ENCODE peak calls at places on chromosomes 4 and X, in five cellular contexts. L is HTR-8/SVneo; P is A172; A is activated T-helper 1 cell treated with anti-CD3 and anti-CD28 coated beads, Interleukin-12 subunit alpha, Interleukin-12 subunit beta, Interleukin-2, Interleukin-4 antibody, amounts not matched to agents 30 ng/mL and 10 ng/mL and 1 ng/mL, durations not matched to agents 14 hours and 24 hours and 36 hours; C is RPMI7951. N is an unnamed sample.

GRCh38 chr4:128844931-128845330 is 35.4 kb downstream of the JADE1 start:
- DNase-seq in L (no peak), P (no peak), A (no peak), C (no peak), N (no peak)

GRCh38 chrX:41677661-41678060 is 11.1 kb upstream of the GPR34 start:
- DNase-seq in L (no peak), P (no peak), A (no peak), C (no peak), N (no peak)

GRCh38 chr4:112511294-112512118 is 4.5 kb downstream of the NEUROG2 start:
- DNase-seq in L (no peak), P (no peak), A (no peak), C (no peak), N (no peak)

GRCh38 chr4:15336410-15337184 is 91.2 kb upstream of the C1QTNF7 start:
- DNase-seq in L (peak), P (peak), A (no peak), C (peak), N (peak)

GRCh38 chrX:48826135-48826875 is at the start of gene ERAS:
- DNase-seq in L (no peak), P (no peak), A (no peak), C (no peak), N (no peak)

GRCh38 chrX:153554519-153555167 is 37.2 kb downstream of the ATP2B3 start:
- DNase-seq in L (peak), P (peak), A (peak), C (peak), N (peak)

GRCh38 chr4:5812506-5813229 is 80.2 kb downstream of the CRMP1 start:
- DNase-seq in L (peak), P (peak), A (peak), C (peak), N (peak)

GRCh38 chr4:123398151-123398802 is 1.7 kb downstream of the SPRY1 start:
- DNase-seq in L (no peak), P (no peak), A (peak), C (peak), N (peak)

GRCh38 chrX:81195712-81196111 is 6.0 kb downstream of the HMGN5 start:
- DNase-seq in L (no peak), P (peak), A (peak), C (peak), N (no peak)

GRCh38 chrX:15277594-15277993 is 7.7 kb upstream of the ASB9 start:
- DNase-seq in L (no peak), P (no peak), A (no peak), C (no peak), N (no peak)

GRCh38 chrX:38986586-38986985 is 185.3 kb downstream of the MID1IP1 start:
- DNase-seq in L (no peak), P (no peak), A (no peak), C (no peak), N (no peak)

GRCh38 chrX:93673056-93673868 is at the start of gene NAP1L3:
- DNase-seq in L (peak), P (peak), A (peak), C (peak), N (peak)

GRCh38 chrX:132664273-132664672 is 175.4 kb upstream of the MBNL3 start:
- DNase-seq in L (no peak), P (no peak), A (no peak), C (no peak), N (no peak)

GRCh38 chrX:107825698-107826285 is at the start of gene MID2:
- DNase-seq in L (peak), P (peak), A (peak), C (peak), N (peak)

GRCh38 chrX:81377329-81377728 is 175.4 kb downstream of the SH3BGRL start:
- DNase-seq in L (no peak), P (no peak), A (no peak), C (peak), N (peak)

GRCh38 chr4:1291091-1291490 is 1.4 kb downstream of the MAEA start:
- DNase-seq in L (no peak), P (no peak), A (no peak), C (no peak), N (no peak)

GRCh38 chrX:41133551-41133950 is 48.3 kb downstream of the USP9X start:
- DNase-seq in L (no peak), P (no peak), A (no peak), C (no peak), N (no peak)

GRCh38 chrX:13376857-13377441 is 57.1 kb upstream of the ATXN3L start:
- DNase-seq in L (no peak), P (peak), A (no peak), C (peak), N (peak)

GRCh38 chrX:115364625-115365024 is 75.1 kb downstream of the LUZP4 start:
- DNase-seq in L (no peak), P (no peak), A (no peak), C (no peak), N (no peak)

GRCh38 chr4:88177981-88178632 is 19.7 kb upstream of the ABCG2 start:
- DNase-seq in L (peak), P (peak), A (no peak), C (peak), N (peak)

GRCh38 chr4:117093581-117093980 is 8.2 kb upstream of the TRAM1L1 start:
- DNase-seq in L (peak), P (peak), A (no peak), C (no peak), N (no peak)

GRCh38 chr4:145912391-145912790 is 26.2 kb downstream of the ZNF827 start:
- DNase-seq in L (no peak), P (no peak), A (no peak), C (no peak), N (no peak)

GRCh38 chr4:632926-633325 is 7.6 kb downstream of the PDE6B start:
- DNase-seq in L (no peak), P (no peak), A (no peak), C (no peak), N (no peak)

GRCh38 chr4:9916346-9916745 is 105.0 kb downstream of the SLC2A9 start:
- DNase-seq in L (no peak), P (no peak), A (no peak), C (no peak), N (no peak)

GRCh38 chrX:104166735-104167436 is 633 bp downstream of the FAM199X start:
- DNase-seq in L (no peak), P (peak), A (no peak), C (no peak), N (peak)

GRCh38 chrX:57282568-57282967 is 3.9 kb upstream of the FAAH2 start:
- DNase-seq in L (no peak), P (no peak), A (no peak), C (peak), N (no peak)

GRCh38 chrX:49987651-49988050 is 65.3 kb downstream of the CLCN5 start:
- DNase-seq in L (no peak), P (no peak), A (no peak), C (no peak), N (no peak)

GRCh38 chr4:40502936-40503335 is 126.7 kb downstream of the RBM47 start:
- DNase-seq in L (no peak), P (no peak), A (no peak), C (peak), N (no peak)

GRCh38 chr4:169397762-169398161 is 127.0 kb upstream of the SH3RF1 start:
- DNase-seq in L (no peak), P (peak), A (no peak), C (peak), N (no peak)

GRCh38 chr4:14379148-14379547 is 623.1 kb upstream of the CPEB2 start:
- DNase-seq in L (no peak), P (peak), A (no peak), C (peak), N (no peak)

GRCh38 chrX:96906741-96907140 is 23.0 kb downstream of the RPA4 start:
- DNase-seq in L (no peak), P (peak), A (no peak), C (peak), N (no peak)

GRCh38 chrX:17706676-17707075 is 30.6 kb upstream of the SCML1 start:
- DNase-seq in L (peak), P (peak), A (no peak), C (peak), N (peak)

GRCh38 chr4:139015948-139016451 is 419 bp downstream of the NOCT start:
- DNase-seq in L (no peak), P (no peak), A (no peak), C (peak), N (peak)

GRCh38 chrX:119984652-119985051 is 41.1 kb upstream of the NKAP start:
- DNase-seq in L (no peak), P (no peak), A (no peak), C (no peak), N (no peak)

GRCh38 chr4:19850909-19851308 is 400.8 kb upstream of the SLIT2 start:
- DNase-seq in L (peak), P (peak), A (no peak), C (peak), N (peak)

GRCh38 chrX:57453901-57454300 is 137.9 kb upstream of the ZXDB start:
- DNase-seq in L (no peak), P (no peak), A (peak), C (peak), N (no peak)

GRCh38 chrX:76279007-76279406 is 106.1 kb downstream of the PBDC1 start:
- DNase-seq in L (peak), P (peak), A (peak), C (peak), N (peak)

GRCh38 chr4:123479944-123480343 is 83.3 kb downstream of the SPRY1 start:
- DNase-seq in L (no peak), P (no peak), A (no peak), C (peak), N (no peak)

GRCh38 chr4:134634301-134634700 is 432.7 kb upstream of the PABPC4L start:
- DNase-seq in L (no peak), P (no peak), A (no peak), C (no peak), N (no peak)